ENCODE peak calls at places on chromosomes 4 and X, in five cellular contexts. R is Caco-2, Y is HFF-Myc, E is AG09309, K is fibroblast of mammary gland. P is an unnamed sample.

GRCh38 chr4:109803924-109804571 is 2.2 kb upstream of the CFI start:
- DNase-seq in R (peak), Y (peak), E (peak), K (peak), P (peak)

GRCh38 chrX:110671068-110671803 is 124.4 kb downstream of the CHRDL1 start:
- DNase-seq in R (no peak), Y (no peak), E (no peak), K (peak), P (no peak)

GRCh38 chr4:186109245-186109644 is 4.7 kb downstream of the FAM149A start:
- DNase-seq in R (no peak), Y (no peak), E (no peak), K (no peak), P (no peak)

GRCh38 chrX:19017271-19017670 is 33.4 kb upstream of the PHKA2 start:
- DNase-seq in R (peak), Y (no peak), E (no peak), K (peak), P (no peak)

GRCh38 chr4:89254847-89255246 is 52.8 kb downstream of the GPRIN3 start:
- DNase-seq in R (peak), Y (peak), E (no peak), K (peak), P (no peak)

GRCh38 chr4:7194251-7195137 is 2.2 kb downstream of the SORCS2 start:
- DNase-seq in R (peak), Y (no peak), E (no peak), K (peak), P (no peak)

GRCh38 chr4:114249561-114250356 is 270.3 kb upstream of the ARSJ start:
- DNase-seq in R (no peak), Y (no peak), E (no peak), K (peak), P (no peak)

GRCh38 chr4:154384012-154384411 is 107.6 kb downstream of the DCHS2 start:
- DNase-seq in R (no peak), Y (no peak), E (no peak), K (no peak), P (no peak)

GRCh38 chr4:3337811-3338210 is 45.0 kb downstream of the RGS12 start:
- DNase-seq in R (no peak), Y (no peak), E (no peak), K (no peak), P (no peak)

GRCh38 chrX:1385824-1386223 is 6.1 kb downstream of the SLC25A6 start:
- DNase-seq in R (no peak), Y (no peak), E (no peak), K (no peak), P (no peak)

GRCh38 chr4:108881190-108881589 is 118.3 kb upstream of the ETNPPL start:
- DNase-seq in R (no peak), Y (peak), E (peak), K (peak), P (peak)

GRCh38 chrX:28586291-28586690 is 955 bp upstream of the IL1RAPL1 start:
- DNase-seq in R (no peak), Y (no peak), E (no peak), K (no peak), P (no peak)

GRCh38 chr4:130808492-130808891 is 1712.5 kb downstream of the C4orf33 start:
- DNase-seq in R (peak), Y (no peak), E (no peak), K (peak), P (no peak)

GRCh38 chrX:17052210-17052609 is 105.8 kb downstream of the REPS2 start:
- DNase-seq in R (no peak), Y (no peak), E (no peak), K (peak), P (no peak)

GRCh38 chr4:40241936-40242590 is 45.2 kb downstream of the RHOH start:
- DNase-seq in R (no peak), Y (no peak), E (no peak), K (no peak), P (no peak)

GRCh38 chr4:152047451-152047850 is 286.6 kb upstream of the GATB start:
- DNase-seq in R (no peak), Y (no peak), E (no peak), K (no peak), P (no peak)

GRCh38 chr4:111269439-111269838 is 646.6 kb upstream of the PITX2 start:
- DNase-seq in R (peak), Y (no peak), E (no peak), K (no peak), P (no peak)

GRCh38 chr4:92299152-92299551 is 4.6 kb upstream of the GRID2 start:
- DNase-seq in R (no peak), Y (no peak), E (no peak), K (no peak), P (no peak)

GRCh38 chrX:101108293-101108692 is 10.3 kb downstream of the CENPI start:
- DNase-seq in R (no peak), Y (no peak), E (peak), K (peak), P (no peak)

GRCh38 chr4:52250124-52250523 is 199.0 kb downstream of the SPATA18 start:
- DNase-seq in R (no peak), Y (no peak), E (no peak), K (peak), P (no peak)

GRCh38 chrX:17595456-17596035 is 141.7 kb upstream of the SCML1 start:
- DNase-seq in R (peak), Y (no peak), E (peak), K (peak), P (no peak)

GRCh38 chrX:38006283-38006682 is at the start of gene SYTL5:
- DNase-seq in R (peak), Y (no peak), E (no peak), K (no peak), P (no peak)

GRCh38 chrX:618761-619450 is 11.7 kb upstream of the SHOX start:
- DNase-seq in R (no peak), Y (no peak), E (no peak), K (no peak), P (no peak)

GRCh38 chrX:6120329-6120728 is 108.3 kb downstream of the NLGN4X start:
- DNase-seq in R (no peak), Y (no peak), E (no peak), K (no peak), P (no peak)

GRCh38 chrX:74422576-74423288 is 1.4 kb downstream of the SLC16A2 start:
- DNase-seq in R (no peak), Y (no peak), E (peak), K (peak), P (no peak)

GRCh38 chrX:135050603-135051002 is 1.3 kb downstream of the RTL8A start:
- DNase-seq in R (no peak), Y (no peak), E (no peak), K (no peak), P (no peak)
- H3K4me3 ChIP-seq in R (no peak), Y (peak), E (peak), K (peak), P (peak)

GRCh38 chr4:74667944-74668343 is 126.4 kb downstream of the BTC start:
- DNase-seq in R (peak), Y (no peak), E (no peak), K (no peak), P (no peak)

GRCh38 chr4:74669702-74670101 is 124.6 kb downstream of the BTC start:
- DNase-seq in R (no peak), Y (no peak), E (no peak), K (no peak), P (no peak)

GRCh38 chr4:74674750-74675149 is 119.6 kb downstream of the BTC start:
- DNase-seq in R (no peak), Y (no peak), E (no peak), K (no peak), P (no peak)

GRCh38 chr4:74670583-74670982 is 123.7 kb downstream of the BTC start:
- DNase-seq in R (no peak), Y (no peak), E (no peak), K (no peak), P (no peak)

DNA sequence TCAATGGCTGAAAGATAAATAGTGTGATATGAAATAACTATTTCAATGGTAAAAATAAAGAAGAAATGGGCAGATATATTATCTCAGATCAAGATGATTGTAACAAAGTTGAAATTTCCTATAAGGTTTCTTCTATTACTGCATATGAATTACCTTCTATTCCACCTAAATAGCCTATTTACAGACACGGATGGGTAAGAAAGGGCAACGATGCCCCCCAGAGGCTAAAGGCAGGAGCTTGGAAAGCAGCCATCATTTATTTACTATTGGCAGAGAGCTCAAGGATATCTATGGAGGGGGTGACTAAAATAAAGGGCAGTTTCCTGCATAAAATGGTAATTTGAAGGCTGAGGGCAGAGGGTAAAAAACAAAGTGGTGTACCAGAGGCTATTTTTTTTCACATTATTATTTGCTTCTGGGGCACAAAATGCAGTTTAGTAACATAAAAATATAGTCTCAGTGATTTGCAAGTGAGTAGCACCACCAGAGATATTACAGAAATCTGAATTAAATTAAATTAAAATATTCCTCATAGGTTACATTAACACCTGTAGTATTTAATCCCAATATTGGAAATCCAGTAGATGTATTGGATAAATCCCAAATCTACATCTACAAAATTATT is 123.1 kb downstream of the BTC start:
- DNase-seq in R (peak), Y (peak), E (peak), K (peak), P (no peak)
- TF ChIP-seq CTCF in R (peak), Y (peak), E (peak), K (peak), P (peak)

GRCh38 chr4:159169903-159170302 is 67.0 kb downstream of the RAPGEF2 start:
- DNase-seq in R (no peak), Y (no peak), E (no peak), K (no peak), P (no peak)
- H3K4me3 ChIP-seq in R (no peak), Y (no peak), E (no peak), K (no peak), P (no peak)

GRCh38 chr4:139875456-139875855 is 209.8 kb downstream of the MGST2 start:
- DNase-seq in R (no peak), Y (no peak), E (no peak), K (no peak), P (no peak)

GRCh38 chr4:139878050-139878449 is 212.4 kb downstream of the MGST2 start:
- DNase-seq in R (no peak), Y (no peak), E (no peak), K (no peak), P (no peak)

GRCh38 chr4:139872274-139872673 is 206.7 kb downstream of the MGST2 start:
- DNase-seq in R (no peak), Y (peak), E (peak), K (peak), P (peak)

GRCh38 chr4:139873111-139873866 is 207.7 kb downstream of the MGST2 start:
- DNase-seq in R (no peak), Y (no peak), E (peak), K (no peak), P (no peak)

GRCh38 chr4:139876328-139876941 is 210.8 kb downstream of the MGST2 start:
- DNase-seq in R (no peak), Y (no peak), E (no peak), K (no peak), P (no peak)
- TF ChIP-seq CTCF in R (no peak), Y (no peak), E (no peak), K (no peak), P (no peak)

DNA sequence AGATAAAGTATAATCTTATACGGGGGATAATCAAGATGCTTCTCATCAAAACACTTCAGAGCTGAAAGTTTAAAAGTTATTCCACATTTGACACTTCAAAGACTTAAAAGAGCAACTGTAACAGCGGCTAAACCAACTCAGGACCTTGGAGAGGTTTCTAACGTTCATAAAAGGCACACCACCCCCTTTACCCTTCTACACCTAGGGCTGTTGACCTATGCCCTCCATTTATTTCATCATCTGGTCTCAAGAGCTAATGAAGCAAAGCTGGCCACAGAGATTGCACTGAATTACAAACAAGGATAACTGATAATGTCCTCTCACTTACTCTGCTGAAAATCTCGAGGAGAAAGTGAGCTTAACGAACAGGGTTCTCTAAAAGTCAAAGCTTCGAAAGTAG is 1.1 kb upstream of the RPS6KA6 start:
- DNase-seq in R (peak), Y (no peak), E (no peak), K (no peak), P (no peak)
- H3K4me3 ChIP-seq in R (no peak), Y (no peak), E (no peak), K (no peak), P (no peak)

P was measured in retinal pigment epithelial cell.